ENCODE peak calls at places on chromosomes 5 and 9, in four cellular contexts. V is LHCN-M2, R is MCF 10A, F is SIG-M5. D is an unnamed sample.

GRCh38 chr5:37071901-37072581 is 177.1 kb downstream of the CPLANE1 start:
- DNase-seq in V (peak), R (peak), F (no peak), D (no peak)

GRCh38 chr9:90966475-90967150 is 165.0 kb downstream of the SYK start:
- DNase-seq in V (no peak), R (no peak), F (no peak), D (no peak)

GRCh38 chr9:92438900-92439526 is 14.7 kb upstream of the OMD start:
- DNase-seq in V (peak), R (peak), F (no peak), D (peak)

GRCh38 chr5:112210430-112211005 is 208.6 kb downstream of the EPB41L4A start:
- DNase-seq in V (peak), R (peak), F (no peak), D (peak)

GRCh38 chr9:137605146-137606004 is at the start of gene ARRDC1:
- DNase-seq in V (peak), R (peak), F (peak), D (peak)

GRCh38 chr5:6430418-6431028 is 18.1 kb upstream of the UBE2QL1 start:
- DNase-seq in V (no peak), R (no peak), F (no peak), D (no peak)

GRCh38 chr5:66621146-66621545 is 25.0 kb downstream of the MAST4 start:
- DNase-seq in V (no peak), R (no peak), F (no peak), D (no peak)

GRCh38 chr9:5832093-5832542 is 799 bp downstream of the ERMP1 start:
- DNase-seq in V (no peak), R (no peak), F (no peak), D (no peak)

GRCh38 chr9:120438111-120438510 is 141.9 kb downstream of the CDK5RAP2 start:
- DNase-seq in V (no peak), R (peak), F (no peak), D (peak)

GRCh38 chr5:171342362-171343111 is 33.5 kb downstream of the TLX3 start:
- DNase-seq in V (peak), R (peak), F (no peak), D (peak)

GRCh38 chr5:4028384-4028783 is 432.8 kb downstream of the IRX1 start:
- DNase-seq in V (no peak), R (no peak), F (no peak), D (no peak)

GRCh38 chr5:5979761-5980570 is 398.4 kb downstream of the MED10 start:
- DNase-seq in V (no peak), R (no peak), F (no peak), D (no peak)